ENCODE peak calls at places on chromosomes 6 and 20, in six cellular contexts. One of them, this sample, is unnamed.
A peak's percentile ranks its signal among the peaks of the same experiment; 100 is the strongest.

GRCh38 chr20:58515240-58516212 is at the start of gene APCDD1L:
- DNase-seq in stimulated activated naive CD8-positive, alpha-beta T cell treated with anti-CD3 and anti-CD28 coated beads, Interleukin-15, Interleukin-2, amounts not matched to agents 100 U/mL and 50 U/mL, for 24 hours: peak; percentile 6
- DNase-seq in HFFc6: peak; percentile 37
- DNase-seq in progenitor cell of endocrine pancreas: no peak
- DNase-seq in myocyte: peak; percentile 40
- DNase-seq in MG63: no peak
- DNase-seq in this sample: peak; percentile 42

GRCh38 chr20:46558511-46558959 is 8.1 kb upstream of the OCSTAMP start:
- DNase-seq in stimulated activated naive CD8-positive, alpha-beta T cell treated with anti-CD3 and anti-CD28 coated beads, Interleukin-15, Interleukin-2, amounts not matched to agents 100 U/mL and 50 U/mL, for 24 hours: peak; percentile 64
- DNase-seq in HFFc6: peak; percentile 80
- DNase-seq in progenitor cell of endocrine pancreas: no peak
- DNase-seq in myocyte: peak; percentile 84
- DNase-seq in MG63: peak; percentile 94
- DNase-seq in this sample: peak; percentile 78

GRCh38 chr6:571892-572291 is 85.0 kb downstream of the HUS1B start:
- DNase-seq in stimulated activated naive CD8-positive, alpha-beta T cell treated with anti-CD3 and anti-CD28 coated beads, Interleukin-15, Interleukin-2, amounts not matched to agents 100 U/mL and 50 U/mL, for 24 hours: no peak
- DNase-seq in HFFc6: no peak
- DNase-seq in progenitor cell of endocrine pancreas: no peak
- DNase-seq in myocyte: no peak
- DNase-seq in MG63: no peak
- DNase-seq in this sample: no peak

GRCh38 chr20:47544240-47544639 is 42.6 kb downstream of the NCOA3 start:
- DNase-seq in stimulated activated naive CD8-positive, alpha-beta T cell treated with anti-CD3 and anti-CD28 coated beads, Interleukin-15, Interleukin-2, amounts not matched to agents 100 U/mL and 50 U/mL, for 24 hours: no peak
- DNase-seq in HFFc6: peak; percentile 67
- DNase-seq in progenitor cell of endocrine pancreas: no peak
- DNase-seq in myocyte: peak; percentile 62
- DNase-seq in MG63: no peak
- DNase-seq in this sample: no peak

GRCh38 chr20:36792422-36792821 is 18.9 kb upstream of the DSN1 start:
- DNase-seq in stimulated activated naive CD8-positive, alpha-beta T cell treated with anti-CD3 and anti-CD28 coated beads, Interleukin-15, Interleukin-2, amounts not matched to agents 100 U/mL and 50 U/mL, for 24 hours: peak; percentile 7
- DNase-seq in HFFc6: peak; percentile 76
- DNase-seq in progenitor cell of endocrine pancreas: no peak
- DNase-seq in myocyte: peak; percentile 76
- DNase-seq in MG63: peak; percentile 74
- DNase-seq in this sample: peak; percentile 60

GRCh38 chr6:170134077-170135040 is 156.5 kb downstream of the DLL1 start:
- DNase-seq in stimulated activated naive CD8-positive, alpha-beta T cell treated with anti-CD3 and anti-CD28 coated beads, Interleukin-15, Interleukin-2, amounts not matched to agents 100 U/mL and 50 U/mL, for 24 hours: no peak
- DNase-seq in HFFc6: no peak
- DNase-seq in progenitor cell of endocrine pancreas: peak; percentile 50
- DNase-seq in myocyte: peak; percentile 43
- DNase-seq in MG63: no peak
- DNase-seq in this sample: no peak

GRCh38 chr6:85580104-85580877 is 13.4 kb downstream of the SNX14 start:
- DNase-seq in stimulated activated naive CD8-positive, alpha-beta T cell treated with anti-CD3 and anti-CD28 coated beads, Interleukin-15, Interleukin-2, amounts not matched to agents 100 U/mL and 50 U/mL, for 24 hours: no peak
- DNase-seq in HFFc6: no peak
- DNase-seq in progenitor cell of endocrine pancreas: no peak
- DNase-seq in myocyte: no peak
- DNase-seq in MG63: peak; percentile 16
- DNase-seq in this sample: peak; percentile 22

GRCh38 chr6:138504764-138505689 is 5.7 kb upstream of the NHSL1 start:
- DNase-seq in stimulated activated naive CD8-positive, alpha-beta T cell treated with anti-CD3 and anti-CD28 coated beads, Interleukin-15, Interleukin-2, amounts not matched to agents 100 U/mL and 50 U/mL, for 24 hours: no peak
- DNase-seq in HFFc6: no peak
- DNase-seq in progenitor cell of endocrine pancreas: no peak
- DNase-seq in myocyte: no peak
- DNase-seq in MG63: no peak
- DNase-seq in this sample: no peak

GRCh38 chr6:43982084-43982625 is 145.1 kb downstream of the MRPL14 start:
- DNase-seq in stimulated activated naive CD8-positive, alpha-beta T cell treated with anti-CD3 and anti-CD28 coated beads, Interleukin-15, Interleukin-2, amounts not matched to agents 100 U/mL and 50 U/mL, for 24 hours: no peak
- DNase-seq in HFFc6: no peak
- DNase-seq in progenitor cell of endocrine pancreas: no peak
- DNase-seq in myocyte: no peak
- DNase-seq in MG63: no peak
- DNase-seq in this sample: no peak

GRCh38 chr6:83546636-83547035 is 34.3 kb downstream of the PRSS35 start:
- DNase-seq in stimulated activated naive CD8-positive, alpha-beta T cell treated with anti-CD3 and anti-CD28 coated beads, Interleukin-15, Interleukin-2, amounts not matched to agents 100 U/mL and 50 U/mL, for 24 hours: no peak
- DNase-seq in HFFc6: no peak
- DNase-seq in progenitor cell of endocrine pancreas: no peak
- DNase-seq in myocyte: no peak
- DNase-seq in MG63: no peak
- DNase-seq in this sample: no peak

GRCh38 chr6:37050854-37051137 is 45.3 kb downstream of the FGD2 start:
- DNase-seq in stimulated activated naive CD8-positive, alpha-beta T cell treated with anti-CD3 and anti-CD28 coated beads, Interleukin-15, Interleukin-2, amounts not matched to agents 100 U/mL and 50 U/mL, for 24 hours: no peak
- DNase-seq in HFFc6: no peak
- DNase-seq in progenitor cell of endocrine pancreas: no peak
- DNase-seq in myocyte: no peak
- DNase-seq in MG63: no peak
- DNase-seq in this sample: no peak

GRCh38 chr6:69832558-69832957 is 33.8 kb upstream of the COL19A1 start:
- DNase-seq in stimulated activated naive CD8-positive, alpha-beta T cell treated with anti-CD3 and anti-CD28 coated beads, Interleukin-15, Interleukin-2, amounts not matched to agents 100 U/mL and 50 U/mL, for 24 hours: no peak
- DNase-seq in HFFc6: no peak
- DNase-seq in progenitor cell of endocrine pancreas: no peak
- DNase-seq in myocyte: no peak
- DNase-seq in MG63: no peak
- DNase-seq in this sample: no peak

GRCh38 chr6:13766201-13766634 is 48.1 kb downstream of the MCUR1 start:
- DNase-seq in stimulated activated naive CD8-positive, alpha-beta T cell treated with anti-CD3 and anti-CD28 coated beads, Interleukin-15, Interleukin-2, amounts not matched to agents 100 U/mL and 50 U/mL, for 24 hours: no peak
- DNase-seq in HFFc6: peak; percentile 55
- DNase-seq in progenitor cell of endocrine pancreas: no peak
- DNase-seq in myocyte: peak; percentile 92
- DNase-seq in MG63: no peak
- DNase-seq in this sample: peak; percentile 52

GRCh38 chr6:43953794-43954310 is 173.4 kb downstream of the MRPL14 start:
- DNase-seq in stimulated activated naive CD8-positive, alpha-beta T cell treated with anti-CD3 and anti-CD28 coated beads, Interleukin-15, Interleukin-2, amounts not matched to agents 100 U/mL and 50 U/mL, for 24 hours: no peak
- DNase-seq in HFFc6: no peak
- DNase-seq in progenitor cell of endocrine pancreas: no peak
- DNase-seq in myocyte: peak; percentile 32
- DNase-seq in MG63: no peak
- DNase-seq in this sample: no peak

GRCh38 chr6:44064089-44064947 is 62.9 kb downstream of the MRPL14 start:
- DNase-seq in stimulated activated naive CD8-positive, alpha-beta T cell treated with anti-CD3 and anti-CD28 coated beads, Interleukin-15, Interleukin-2, amounts not matched to agents 100 U/mL and 50 U/mL, for 24 hours: peak; percentile 60
- DNase-seq in HFFc6: peak; percentile 92
- DNase-seq in progenitor cell of endocrine pancreas: no peak
- DNase-seq in myocyte: peak; percentile 86
- DNase-seq in MG63: peak; percentile 96
- DNase-seq in this sample: peak; percentile 95

GRCh38 chr20:49091762-49092161 is 45.6 kb downstream of the CSE1L start:
- DNase-seq in stimulated activated naive CD8-positive, alpha-beta T cell treated with anti-CD3 and anti-CD28 coated beads, Interleukin-15, Interleukin-2, amounts not matched to agents 100 U/mL and 50 U/mL, for 24 hours: no peak
- DNase-seq in HFFc6: no peak
- DNase-seq in progenitor cell of endocrine pancreas: no peak
- DNase-seq in myocyte: no peak
- DNase-seq in MG63: no peak
- DNase-seq in this sample: no peak

GRCh38 chr20:56588996-56589395 is 40.1 kb upstream of the TFAP2C start:
- DNase-seq in stimulated activated naive CD8-positive, alpha-beta T cell treated with anti-CD3 and anti-CD28 coated beads, Interleukin-15, Interleukin-2, amounts not matched to agents 100 U/mL and 50 U/mL, for 24 hours: no peak
- DNase-seq in HFFc6: no peak
- DNase-seq in progenitor cell of endocrine pancreas: no peak
- DNase-seq in myocyte: no peak
- DNase-seq in MG63: no peak
- DNase-seq in this sample: no peak

GRCh38 chr20:53371216-53371615 is 222.4 kb downstream of the ZNF217 start:
- DNase-seq in stimulated activated naive CD8-positive, alpha-beta T cell treated with anti-CD3 and anti-CD28 coated beads, Interleukin-15, Interleukin-2, amounts not matched to agents 100 U/mL and 50 U/mL, for 24 hours: no peak
- DNase-seq in HFFc6: no peak
- DNase-seq in progenitor cell of endocrine pancreas: no peak
- DNase-seq in myocyte: no peak
- DNase-seq in MG63: no peak
- DNase-seq in this sample: no peak

GRCh38 chr6:119351005-119351394 is 1.4 kb upstream of the MAN1A1 start:
- DNase-seq in stimulated activated naive CD8-positive, alpha-beta T cell treated with anti-CD3 and anti-CD28 coated beads, Interleukin-15, Interleukin-2, amounts not matched to agents 100 U/mL and 50 U/mL, for 24 hours: no peak
- DNase-seq in HFFc6: peak; percentile 44
- DNase-seq in progenitor cell of endocrine pancreas: no peak
- DNase-seq in myocyte: peak; percentile 62
- DNase-seq in MG63: no peak
- DNase-seq in this sample: peak; percentile 3

GRCh38 chr20:25470045-25470444 is 62.6 kb downstream of the GINS1 start:
- DNase-seq in stimulated activated naive CD8-positive, alpha-beta T cell treated with anti-CD3 and anti-CD28 coated beads, Interleukin-15, Interleukin-2, amounts not matched to agents 100 U/mL and 50 U/mL, for 24 hours: peak; percentile 42
- DNase-seq in HFFc6: no peak
- DNase-seq in progenitor cell of endocrine pancreas: no peak
- DNase-seq in myocyte: no peak
- DNase-seq in MG63: peak; percentile 10
- DNase-seq in this sample: no peak

GRCh38 chr6:109033655-109034054 is 61.0 kb downstream of the SESN1 start:
- DNase-seq in stimulated activated naive CD8-positive, alpha-beta T cell treated with anti-CD3 and anti-CD28 coated beads, Interleukin-15, Interleukin-2, amounts not matched to agents 100 U/mL and 50 U/mL, for 24 hours: no peak
- DNase-seq in HFFc6: no peak
- DNase-seq in progenitor cell of endocrine pancreas: no peak
- DNase-seq in myocyte: no peak
- DNase-seq in MG63: no peak
- DNase-seq in this sample: no peak

GRCh38 chr6:111260570-111261298 is 173.4 kb downstream of the SLC16A10 start:
- DNase-seq in stimulated activated naive CD8-positive, alpha-beta T cell treated with anti-CD3 and anti-CD28 coated beads, Interleukin-15, Interleukin-2, amounts not matched to agents 100 U/mL and 50 U/mL, for 24 hours: no peak
- DNase-seq in HFFc6: peak; percentile 4
- DNase-seq in progenitor cell of endocrine pancreas: no peak
- DNase-seq in myocyte: peak; percentile 28
- DNase-seq in MG63: peak; percentile 10
- DNase-seq in this sample: no peak

GRCh38 chr6:87198496-87198895 is 43.1 kb downstream of the ZNF292 start:
- DNase-seq in stimulated activated naive CD8-positive, alpha-beta T cell treated with anti-CD3 and anti-CD28 coated beads, Interleukin-15, Interleukin-2, amounts not matched to agents 100 U/mL and 50 U/mL, for 24 hours: no peak
- DNase-seq in HFFc6: no peak
- DNase-seq in progenitor cell of endocrine pancreas: no peak
- DNase-seq in myocyte: no peak
- DNase-seq in MG63: no peak
- DNase-seq in this sample: no peak

GRCh38 chr20:34544109-34544793 is 14.3 kb upstream of the MAP1LC3A start:
- DNase-seq in stimulated activated naive CD8-positive, alpha-beta T cell treated with anti-CD3 and anti-CD28 coated beads, Interleukin-15, Interleukin-2, amounts not matched to agents 100 U/mL and 50 U/mL, for 24 hours: no peak
- DNase-seq in HFFc6: no peak
- DNase-seq in progenitor cell of endocrine pancreas: no peak
- DNase-seq in myocyte: no peak
- DNase-seq in MG63: no peak
- DNase-seq in this sample: peak; percentile 1

GRCh38 chr20:41191562-41192500 is 54.5 kb downstream of the PLCG1 start:
- DNase-seq in stimulated activated naive CD8-positive, alpha-beta T cell treated with anti-CD3 and anti-CD28 coated beads, Interleukin-15, Interleukin-2, amounts not matched to agents 100 U/mL and 50 U/mL, for 24 hours: no peak
- DNase-seq in HFFc6: no peak
- DNase-seq in progenitor cell of endocrine pancreas: no peak
- DNase-seq in myocyte: no peak
- DNase-seq in MG63: no peak
- DNase-seq in this sample: no peak

GRCh38 chr6:88983532-88983931 is 20.1 kb upstream of the RNGTT start:
- DNase-seq in stimulated activated naive CD8-positive, alpha-beta T cell treated with anti-CD3 and anti-CD28 coated beads, Interleukin-15, Interleukin-2, amounts not matched to agents 100 U/mL and 50 U/mL, for 24 hours: no peak
- DNase-seq in HFFc6: peak; percentile 21
- DNase-seq in progenitor cell of endocrine pancreas: no peak
- DNase-seq in myocyte: peak; percentile 41
- DNase-seq in MG63: peak; percentile 44
- DNase-seq in this sample: peak; percentile 29

GRCh38 chr6:4336778-4337442 is 201.5 kb upstream of the ECI2 start:
- DNase-seq in stimulated activated naive CD8-positive, alpha-beta T cell treated with anti-CD3 and anti-CD28 coated beads, Interleukin-15, Interleukin-2, amounts not matched to agents 100 U/mL and 50 U/mL, for 24 hours: no peak
- DNase-seq in HFFc6: no peak
- DNase-seq in progenitor cell of endocrine pancreas: no peak
- DNase-seq in myocyte: no peak
- DNase-seq in MG63: no peak
- DNase-seq in this sample: peak; percentile 90

GRCh38 chr6:134175532-134176282 is 123.3 kb upstream of the SLC2A12 start:
- DNase-seq in stimulated activated naive CD8-positive, alpha-beta T cell treated with anti-CD3 and anti-CD28 coated beads, Interleukin-15, Interleukin-2, amounts not matched to agents 100 U/mL and 50 U/mL, for 24 hours: peak; percentile 66
- DNase-seq in HFFc6: peak; percentile 78
- DNase-seq in progenitor cell of endocrine pancreas: no peak
- DNase-seq in myocyte: peak; percentile 66
- DNase-seq in MG63: peak; percentile 83
- DNase-seq in this sample: peak; percentile 47